ENCODE peak calls at places on chromosomes 12 and 14, in six cellular contexts. F is neural crest cell, U is erythroblast, H is progenitor cell of endocrine pancreas, L is non-pigmented ciliary epithelial cell, A is HEK293T. E is an unnamed sample.

GRCh38 chr12:13088503-13088902 is 15.0 kb downstream of the GSG1 start:
- DNase-seq in U (no peak), L (no peak), A (no peak), H (no peak), F (no peak), E (no peak)

GRCh38 chr14:32821989-32822653 is 116.6 kb upstream of the NPAS3 start:
- DNase-seq in A (no peak), H (no peak), U (no peak), L (no peak), F (no peak), E (no peak)

GRCh38 chr12:79522657-79523386 is 167.9 kb downstream of the PAWR start:
- DNase-seq in L (no peak), A (no peak), U (no peak), H (no peak), F (no peak), E (no peak)

GRCh38 chr12:49949124-49949845 is 1.3 kb upstream of the AQP2 start:
- DNase-seq in L (no peak), H (no peak), A (no peak), F (no peak), U (peak), E (no peak)

GRCh38 chr12:78703820-78704525 is 160.6 kb upstream of the SYT1 start:
- DNase-seq in F (no peak), L (peak), U (no peak), H (no peak), A (no peak), E (no peak)

GRCh38 chr12:30928356-30929264 is 2.1 kb downstream of the TSPAN11 start:
- DNase-seq in L (no peak), A (no peak), F (no peak), H (no peak), U (no peak), E (peak)

GRCh38 chr14:71103662-71104484 is 196.6 kb downstream of the PCNX1 start:
- DNase-seq in U (peak), H (no peak), A (peak), L (peak), F (no peak), E (no peak)

GRCh38 chr14:23600322-23600707 is 21.7 kb upstream of the JPH4 start:
- DNase-seq in H (no peak), F (no peak), A (no peak), L (no peak), U (no peak), E (no peak)

GRCh38 chr12:68264175-68264863 is 10.9 kb upstream of the IL22 start:
- DNase-seq in L (no peak), F (no peak), H (no peak), U (no peak), A (no peak), E (no peak)

GRCh38 chr14:69043007-69043444 is 63.9 kb upstream of the ACTN1 start:
- DNase-seq in U (no peak), F (no peak), L (no peak), A (no peak), H (no peak), E (peak)

GRCh38 chr14:51547260-51547659 is 104.5 kb upstream of the FRMD6 start:
- DNase-seq in A (peak), U (no peak), H (no peak), F (no peak), L (peak), E (peak)

GRCh38 chr14:63874223-63874622 is 21.4 kb downstream of the SYNE2 start:
- DNase-seq in A (no peak), L (no peak), F (no peak), U (no peak), H (no peak), E (no peak)

GRCh38 chr12:53476769-53477209 is 22.5 kb downstream of the MAP3K12 start:
- DNase-seq in A (peak), L (no peak), U (peak), F (no peak), H (no peak), E (no peak)

GRCh38 chr12:1791104-1791927 is 29.0 kb upstream of the LRTM2 start:
- DNase-seq in L (no peak), U (peak), H (no peak), A (peak), F (no peak), E (no peak)

GRCh38 chr12:20832911-20833310 is 22.4 kb downstream of the SLCO1B3 start:
- DNase-seq in H (no peak), U (no peak), F (no peak), A (no peak), L (no peak), E (no peak)

GRCh38 chr12:132955094-132955932 is 793 bp downstream of the ZNF605 start:
- DNase-seq in F (peak), H (no peak), A (peak), L (peak), U (peak), E (peak)

GRCh38 chr14:64388533-64389243 is 535 bp downstream of the MTHFD1 start:
- DNase-seq in A (no peak), L (no peak), F (peak), H (peak), U (no peak), E (no peak)

GRCh38 chr12:24770851-24771250 is 178.1 kb downstream of the BCAT1 start:
- DNase-seq in H (no peak), F (no peak), U (no peak), A (no peak), L (no peak), E (no peak)

GRCh38 chr12:724194-724855 is 28.1 kb upstream of the WNK1 start:
- DNase-seq in U (no peak), L (no peak), F (no peak), A (no peak), H (no peak), E (no peak)

GRCh38 chr14:50726372-50727107 is 58.4 kb upstream of the SAV1 start:
- DNase-seq in F (no peak), L (peak), A (no peak), U (no peak), H (no peak), E (no peak)

GRCh38 chr12:8780389-8780788 is 42.0 kb upstream of the A2ML1 start:
- DNase-seq in U (peak), L (peak), F (no peak), H (no peak), A (peak), E (no peak)

GRCh38 chr12:65532162-65532561 is 253.7 kb downstream of the MSRB3 start:
- DNase-seq in U (no peak), L (peak), H (no peak), A (no peak), F (no peak), E (no peak)

GRCh38 chr14:58285132-58285531 is 13.2 kb upstream of the ARID4A start:
- DNase-seq in A (no peak), U (no peak), L (no peak), H (no peak), F (no peak), E (no peak)

GRCh38 chr12:57389033-57389432 is 41.8 kb downstream of the R3HDM2 start:
- DNase-seq in F (no peak), L (peak), H (no peak), A (no peak), U (no peak), E (no peak)

GRCh38 chr14:53325176-53325806 is 172.2 kb upstream of the DDHD1 start:
- DNase-seq in A (no peak), U (no peak), F (no peak), L (no peak), H (no peak), E (no peak)

GRCh38 chr12:42094277-42094676 is 50.4 kb downstream of the GXYLT1 start:
- DNase-seq in F (no peak), L (peak), A (no peak), U (peak), H (no peak), E (no peak)

GRCh38 chr14:42563313-42563712 is 956.6 kb downstream of the LRFN5 start:
- DNase-seq in H (no peak), A (no peak), U (no peak), F (no peak), L (no peak), E (no peak)

GRCh38 chr14:100653409-100653808 is 66.2 kb upstream of the BEGAIN start:
- DNase-seq in A (peak), U (peak), H (no peak), F (no peak), L (no peak), E (no peak)

GRCh38 chr12:11743333-11743732 is 93.9 kb downstream of the ETV6 start:
- DNase-seq in L (no peak), F (no peak), H (no peak), U (no peak), A (no peak), E (no peak)

GRCh38 chr12:70829070-70829469 is 91.5 kb downstream of the PTPRR start:
- DNase-seq in L (no peak), U (no peak), A (no peak), H (no peak), F (no peak), E (no peak)

GRCh38 chr12:13156277-13156676 is 40.2 kb upstream of the EMP1 start:
- DNase-seq in U (no peak), A (no peak), L (no peak), H (no peak), F (no peak), E (no peak)

GRCh38 chr12:2291182-2291832 is 238.5 kb downstream of the CACNA1C start:
- DNase-seq in L (no peak), A (peak), H (no peak), U (peak), F (peak), E (no peak)

GRCh38 chr14:89236846-89237245 is 180.2 kb downstream of the FOXN3 start:
- DNase-seq in L (no peak), F (no peak), A (no peak), H (no peak), U (peak), E (no peak)

GRCh38 chr12:2299207-2299606 is 246.4 kb downstream of the CACNA1C start:
- DNase-seq in A (no peak), L (no peak), F (no peak), U (no peak), H (no peak), E (no peak)